ENCODE peak calls at places on chromosome 1, in five cellular contexts. V is brain microvascular endothelial cell, M is hypothalamus, T is ascending aorta, G is occipital lobe. U is an unnamed sample.

GRCh38 chr1:78047631-78048030 is 1.9 kb downstream of the GIPC2 start:
- DNase-seq in G (no peak), M (no peak), T (no peak), V (no peak), U (no peak)

GRCh38 chr1:101365186-101365585 is 128.4 kb downstream of the S1PR1 start:
- DNase-seq in V (peak), G (no peak), M (no peak), T (no peak), U (no peak)

GRCh38 chr1:27341525-27342252 is at the start of gene SYTL1:
- DNase-seq in M (no peak), G (peak), V (peak), T (no peak), U (no peak)

GRCh38 chr1:46302091-46303037 is 1.1 kb downstream of the LRRC41 start:
- DNase-seq in G (peak), V (peak), M (no peak), T (no peak), U (no peak)

GRCh38 chr1:88897070-88897730 is 5.8 kb upstream of the GTF2B start:
- DNase-seq in V (no peak), M (no peak), T (no peak), G (no peak), U (no peak)

GRCh38 chr1:108574008-108574407 is 14.1 kb downstream of the EEIG2 start:
- DNase-seq in T (no peak), G (no peak), M (no peak), V (no peak), U (no peak)

GRCh38 chr1:172653015-172653709 is 5.7 kb upstream of the FASLG start:
- DNase-seq in V (peak), T (no peak), G (no peak), M (no peak), U (no peak)

GRCh38 chr1:44276006-44276405 is 62.7 kb downstream of the DMAP1 start:
- DNase-seq in G (no peak), T (no peak), V (peak), M (no peak), U (no peak)

GRCh38 chr1:31715097-31715872 is 11.5 kb upstream of the COL16A1 start:
- DNase-seq in G (peak), T (peak), M (peak), V (peak), U (no peak)

GRCh38 chr1:205518616-205519540 is 14.4 kb downstream of the CDK18 start:
- DNase-seq in M (peak), G (peak), T (no peak), V (no peak), U (no peak)

GRCh38 chr1:91303165-91303564 is 101.5 kb downstream of the HFM1 start:
- DNase-seq in M (no peak), T (no peak), G (no peak), V (no peak), U (no peak)

U was measured in cortex of kidney.